ENCODE peak calls at places on chromosomes 7 and 10, in eight cellular contexts. One of them, this sample, is unnamed. For H3K9me3, the result is how much of the 10 kb centered on the place peaks cover.

GRCh38 chr10:17375936-17376584 is 78.3 kb downstream of the ST8SIA6 start:
- DNase-seq in breast epithelium: no peak
- DNase-seq in neuronal stem cell: no peak
- DNase-seq in heart left ventricle: no peak
- DNase-seq in pancreas: no peak
- DNase-seq in tibial artery: no peak
- DNase-seq in naive thymus-derived CD4-positive, alpha-beta T cell: no peak
- DNase-seq in CD8-positive, alpha-beta memory T cell: no peak
- DNase-seq in this sample: no peak

GRCh38 chr7:132501956-132502355 is 74.3 kb downstream of the PLXNA4 start:
- DNase-seq in CD8-positive, alpha-beta memory T cell: no peak
- DNase-seq in naive thymus-derived CD4-positive, alpha-beta T cell: no peak
- DNase-seq in pancreas: no peak
- DNase-seq in breast epithelium: no peak
- DNase-seq in neuronal stem cell: no peak
- DNase-seq in heart left ventricle: no peak
- DNase-seq in tibial artery: no peak
- DNase-seq in this sample: no peak

GRCh38 chr10:8181496-8182174 is 127.1 kb downstream of the GATA3 start:
- DNase-seq in pancreas: no peak
- DNase-seq in naive thymus-derived CD4-positive, alpha-beta T cell: no peak
- DNase-seq in neuronal stem cell: no peak
- DNase-seq in heart left ventricle: no peak
- DNase-seq in CD8-positive, alpha-beta memory T cell: no peak
- DNase-seq in tibial artery: no peak
- DNase-seq in breast epithelium: peak
- DNase-seq in this sample: no peak

GRCh38 chr10:58189269-58189668 is 78.4 kb downstream of the IPMK start:
- DNase-seq in CD8-positive, alpha-beta memory T cell: no peak
- DNase-seq in naive thymus-derived CD4-positive, alpha-beta T cell: no peak
- DNase-seq in heart left ventricle: no peak
- DNase-seq in breast epithelium: no peak
- DNase-seq in pancreas: no peak
- DNase-seq in neuronal stem cell: no peak
- DNase-seq in tibial artery: no peak
- DNase-seq in this sample: peak

GRCh38 chr7:142885311-142886230 is at the start of gene TRPV6:
- DNase-seq in CD8-positive, alpha-beta memory T cell: no peak
- DNase-seq in naive thymus-derived CD4-positive, alpha-beta T cell: no peak
- DNase-seq in tibial artery: no peak
- DNase-seq in neuronal stem cell: no peak
- DNase-seq in pancreas: peak
- DNase-seq in heart left ventricle: no peak
- DNase-seq in breast epithelium: peak
- DNase-seq in this sample: peak

GRCh38 chr7:30884881-30885280 is 26.8 kb upstream of the AQP1 start:
- DNase-seq in tibial artery: no peak
- DNase-seq in breast epithelium: no peak
- DNase-seq in naive thymus-derived CD4-positive, alpha-beta T cell: no peak
- DNase-seq in heart left ventricle: no peak
- DNase-seq in neuronal stem cell: no peak
- DNase-seq in pancreas: no peak
- DNase-seq in CD8-positive, alpha-beta memory T cell: no peak
- DNase-seq in this sample: no peak

GRCh38 chr10:8054498-8055407 is at the start of gene GATA3:
- DNase-seq in CD8-positive, alpha-beta memory T cell: peak
- DNase-seq in tibial artery: no peak
- DNase-seq in neuronal stem cell: peak
- DNase-seq in naive thymus-derived CD4-positive, alpha-beta T cell: peak
- DNase-seq in heart left ventricle: peak
- DNase-seq in pancreas: no peak
- DNase-seq in breast epithelium: peak
- DNase-seq in this sample: peak

GRCh38 chr10:121928528-121928884 is 675 bp upstream of the ATE1 start:
- DNase-seq in breast epithelium: no peak
- DNase-seq in heart left ventricle: no peak
- DNase-seq in pancreas: no peak
- DNase-seq in CD8-positive, alpha-beta memory T cell: no peak
- DNase-seq in naive thymus-derived CD4-positive, alpha-beta T cell: no peak
- DNase-seq in tibial artery: no peak
- DNase-seq in neuronal stem cell: no peak
- DNase-seq in this sample: peak

GRCh38 chr10:851891-852290 is 79.6 kb downstream of the LARP4B start:
- DNase-seq in breast epithelium: no peak
- DNase-seq in heart left ventricle: no peak
- DNase-seq in tibial artery: no peak
- DNase-seq in naive thymus-derived CD4-positive, alpha-beta T cell: no peak
- DNase-seq in neuronal stem cell: no peak
- DNase-seq in pancreas: no peak
- DNase-seq in CD8-positive, alpha-beta memory T cell: no peak
- DNase-seq in this sample: no peak

GRCh38 chr7:153476166-153476565 is 576.0 kb upstream of the DPP6 start:
- DNase-seq in tibial artery: no peak
- DNase-seq in pancreas: no peak
- DNase-seq in heart left ventricle: no peak
- DNase-seq in neuronal stem cell: no peak
- DNase-seq in naive thymus-derived CD4-positive, alpha-beta T cell: no peak
- DNase-seq in CD8-positive, alpha-beta memory T cell: no peak
- DNase-seq in breast epithelium: no peak
- DNase-seq in this sample: no peak

GRCh38 chr10:125093199-125093841 is 67.0 kb downstream of the CTBP2 start:
- DNase-seq in CD8-positive, alpha-beta memory T cell: no peak
- DNase-seq in heart left ventricle: no peak
- DNase-seq in pancreas: no peak
- DNase-seq in naive thymus-derived CD4-positive, alpha-beta T cell: no peak
- DNase-seq in neuronal stem cell: no peak
- DNase-seq in breast epithelium: no peak
- DNase-seq in tibial artery: peak
- DNase-seq in this sample: no peak

GRCh38 chr10:118394557-118395194 is 52.6 kb upstream of the FAM204A start:
- DNase-seq in breast epithelium: no peak
- DNase-seq in pancreas: no peak
- DNase-seq in tibial artery: no peak
- DNase-seq in neuronal stem cell: no peak
- DNase-seq in CD8-positive, alpha-beta memory T cell: no peak
- DNase-seq in heart left ventricle: no peak
- DNase-seq in naive thymus-derived CD4-positive, alpha-beta T cell: no peak
- DNase-seq in this sample: no peak

GRCh38 chr7:140611641-140612040 is 29.0 kb downstream of the DENND2A start:
- DNase-seq in tibial artery: no peak
- DNase-seq in naive thymus-derived CD4-positive, alpha-beta T cell: no peak
- DNase-seq in breast epithelium: peak
- DNase-seq in neuronal stem cell: no peak
- DNase-seq in heart left ventricle: no peak
- DNase-seq in pancreas: no peak
- DNase-seq in CD8-positive, alpha-beta memory T cell: no peak
- DNase-seq in this sample: no peak

GRCh38 chr7:2573747-2574146 is 15.0 kb downstream of the IQCE start:
- DNase-seq in neuronal stem cell: no peak
- DNase-seq in heart left ventricle: no peak
- DNase-seq in CD8-positive, alpha-beta memory T cell: no peak
- DNase-seq in pancreas: no peak
- DNase-seq in tibial artery: no peak
- DNase-seq in naive thymus-derived CD4-positive, alpha-beta T cell: no peak
- DNase-seq in breast epithelium: no peak
- DNase-seq in this sample: no peak

GRCh38 chr7:12244129-12244528 is 33.0 kb downstream of the TMEM106B start:
- DNase-seq in pancreas: no peak
- DNase-seq in CD8-positive, alpha-beta memory T cell: no peak
- DNase-seq in neuronal stem cell: peak
- DNase-seq in tibial artery: no peak
- DNase-seq in breast epithelium: no peak
- DNase-seq in heart left ventricle: no peak
- DNase-seq in naive thymus-derived CD4-positive, alpha-beta T cell: no peak
- DNase-seq in this sample: no peak

GRCh38 chr7:19305698-19306097 is 160.5 kb upstream of the FERD3L start:
- DNase-seq in CD8-positive, alpha-beta memory T cell: no peak
- DNase-seq in breast epithelium: no peak
- DNase-seq in tibial artery: no peak
- DNase-seq in heart left ventricle: no peak
- DNase-seq in neuronal stem cell: no peak
- DNase-seq in naive thymus-derived CD4-positive, alpha-beta T cell: no peak
- DNase-seq in pancreas: no peak
- DNase-seq in this sample: no peak

GRCh38 chr10:60967854-60968484 is 24.0 kb upstream of the RHOBTB1 start:
- DNase-seq in heart left ventricle: no peak
- DNase-seq in naive thymus-derived CD4-positive, alpha-beta T cell: no peak
- DNase-seq in CD8-positive, alpha-beta memory T cell: no peak
- DNase-seq in neuronal stem cell: no peak
- DNase-seq in pancreas: no peak
- DNase-seq in breast epithelium: no peak
- DNase-seq in tibial artery: no peak
- DNase-seq in this sample: no peak

GRCh38 chr7:142669074-142669654 is 80.1 kb upstream of the PRSS1 start:
- DNase-seq in naive thymus-derived CD4-positive, alpha-beta T cell: peak
- DNase-seq in breast epithelium: no peak
- DNase-seq in pancreas: no peak
- DNase-seq in heart left ventricle: no peak
- DNase-seq in tibial artery: no peak
- DNase-seq in neuronal stem cell: peak
- DNase-seq in CD8-positive, alpha-beta memory T cell: peak
- DNase-seq in this sample: no peak

GRCh38 chr7:57216340-57216739 is 84.1 kb upstream of the ZNF479 start:
- DNase-seq in breast epithelium: no peak
- DNase-seq in heart left ventricle: no peak
- DNase-seq in pancreas: no peak
- DNase-seq in CD8-positive, alpha-beta memory T cell: no peak
- DNase-seq in tibial artery: no peak
- DNase-seq in naive thymus-derived CD4-positive, alpha-beta T cell: no peak
- DNase-seq in neuronal stem cell: no peak
- DNase-seq in this sample: no peak
- H3K9me3 ChIP-seq in breast epithelium: under half
- H3K9me3 ChIP-seq in heart left ventricle: under half
- H3K9me3 ChIP-seq in pancreas: under half
- H3K9me3 ChIP-seq in CD8-positive, alpha-beta memory T cell: under half
- H3K9me3 ChIP-seq in tibial artery: under half
- H3K9me3 ChIP-seq in naive thymus-derived CD4-positive, alpha-beta T cell: under half
- H3K9me3 ChIP-seq in neuronal stem cell: under half
- H3K9me3 ChIP-seq in this sample: under half

GRCh38 chr7:42087616-42088015 is 149.4 kb downstream of the GLI3 start:
- DNase-seq in naive thymus-derived CD4-positive, alpha-beta T cell: no peak
- DNase-seq in tibial artery: no peak
- DNase-seq in pancreas: no peak
- DNase-seq in breast epithelium: no peak
- DNase-seq in neuronal stem cell: no peak
- DNase-seq in heart left ventricle: no peak
- DNase-seq in CD8-positive, alpha-beta memory T cell: no peak
- DNase-seq in this sample: no peak
- H3K27ac ChIP-seq in naive thymus-derived CD4-positive, alpha-beta T cell: no peak
- H3K27ac ChIP-seq in tibial artery: no peak
- H3K27ac ChIP-seq in pancreas: no peak
- H3K27ac ChIP-seq in breast epithelium: no peak
- H3K27ac ChIP-seq in neuronal stem cell: no peak
- H3K27ac ChIP-seq in heart left ventricle: no peak
- H3K27ac ChIP-seq in CD8-positive, alpha-beta memory T cell: no peak
- H3K27ac ChIP-seq in this sample: no peak

DNA sequence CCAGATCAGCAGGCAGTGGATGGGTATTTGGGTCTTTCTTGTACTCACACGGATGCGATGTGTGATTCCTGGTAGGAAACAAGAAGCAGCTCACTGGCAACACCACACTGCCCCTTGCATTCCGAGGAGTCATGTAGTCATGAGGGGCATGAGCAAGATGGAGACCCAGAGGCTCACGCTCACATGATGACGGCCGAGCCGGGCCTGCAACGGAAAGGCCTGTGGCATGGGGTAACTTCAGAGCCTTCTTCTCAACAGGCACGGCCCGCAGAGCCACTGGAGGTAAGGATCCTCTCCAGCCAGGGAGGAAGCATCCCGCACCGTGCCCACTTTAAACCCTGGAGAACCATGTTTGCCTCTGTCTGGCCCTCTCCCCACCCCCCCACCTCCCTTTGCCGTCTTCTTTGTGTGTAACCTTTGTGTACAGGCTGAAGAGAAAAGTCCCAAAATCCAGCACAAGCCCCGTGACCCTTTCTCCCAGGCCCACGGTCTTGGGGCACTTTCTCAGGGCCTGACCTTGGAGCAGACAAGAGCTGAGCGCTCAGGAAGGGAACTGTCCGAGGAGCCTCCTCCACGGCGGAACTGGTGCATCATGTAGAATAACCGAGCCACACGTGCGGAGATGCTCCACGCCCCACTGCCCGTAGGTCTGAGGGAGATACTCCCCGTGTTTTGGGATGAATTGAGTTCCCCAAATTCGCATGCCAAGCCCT is 516.4 kb downstream of the DNAJB6 start:
- DNase-seq in CD8-positive, alpha-beta memory T cell: no peak
- DNase-seq in naive thymus-derived CD4-positive, alpha-beta T cell: no peak
- DNase-seq in heart left ventricle: peak
- DNase-seq in pancreas: no peak
- DNase-seq in breast epithelium: no peak
- DNase-seq in neuronal stem cell: no peak
- DNase-seq in tibial artery: no peak
- DNase-seq in this sample: no peak
- H3K9me3 ChIP-seq in CD8-positive, alpha-beta memory T cell: under half
- H3K9me3 ChIP-seq in naive thymus-derived CD4-positive, alpha-beta T cell: under half
- H3K9me3 ChIP-seq in heart left ventricle: under half
- H3K9me3 ChIP-seq in pancreas: under half
- H3K9me3 ChIP-seq in breast epithelium: under half
- H3K9me3 ChIP-seq in neuronal stem cell: under half
- H3K9me3 ChIP-seq in tibial artery: under half
- H3K9me3 ChIP-seq in this sample: under half

GRCh38 chr10:103676058-103676785 is 179.2 kb downstream of the SH3PXD2A start:
- DNase-seq in breast epithelium: peak
- DNase-seq in pancreas: no peak
- DNase-seq in neuronal stem cell: no peak
- DNase-seq in CD8-positive, alpha-beta memory T cell: no peak
- DNase-seq in heart left ventricle: no peak
- DNase-seq in naive thymus-derived CD4-positive, alpha-beta T cell: no peak
- DNase-seq in tibial artery: peak
- DNase-seq in this sample: peak
- H3K27ac ChIP-seq in breast epithelium: peak
- H3K27ac ChIP-seq in pancreas: no peak
- H3K27ac ChIP-seq in neuronal stem cell: peak
- H3K27ac ChIP-seq in CD8-positive, alpha-beta memory T cell: no peak
- H3K27ac ChIP-seq in heart left ventricle: peak
- H3K27ac ChIP-seq in naive thymus-derived CD4-positive, alpha-beta T cell: no peak
- H3K27ac ChIP-seq in tibial artery: peak
- H3K27ac ChIP-seq in this sample: peak

GRCh38 chr7:16400896-16401275 is 20.5 kb downstream of the CRPPA start:
- DNase-seq in tibial artery: no peak
- DNase-seq in neuronal stem cell: no peak
- DNase-seq in heart left ventricle: no peak
- DNase-seq in CD8-positive, alpha-beta memory T cell: no peak
- DNase-seq in pancreas: no peak
- DNase-seq in breast epithelium: no peak
- DNase-seq in naive thymus-derived CD4-positive, alpha-beta T cell: no peak
- DNase-seq in this sample: no peak
- H3K9me3 ChIP-seq in tibial artery: under half
- H3K9me3 ChIP-seq in neuronal stem cell: under half
- H3K9me3 ChIP-seq in heart left ventricle: under half
- H3K9me3 ChIP-seq in CD8-positive, alpha-beta memory T cell: under half
- H3K9me3 ChIP-seq in pancreas: under half
- H3K9me3 ChIP-seq in breast epithelium: under half
- H3K9me3 ChIP-seq in naive thymus-derived CD4-positive, alpha-beta T cell: under half
- H3K9me3 ChIP-seq in this sample: under half

DNA sequence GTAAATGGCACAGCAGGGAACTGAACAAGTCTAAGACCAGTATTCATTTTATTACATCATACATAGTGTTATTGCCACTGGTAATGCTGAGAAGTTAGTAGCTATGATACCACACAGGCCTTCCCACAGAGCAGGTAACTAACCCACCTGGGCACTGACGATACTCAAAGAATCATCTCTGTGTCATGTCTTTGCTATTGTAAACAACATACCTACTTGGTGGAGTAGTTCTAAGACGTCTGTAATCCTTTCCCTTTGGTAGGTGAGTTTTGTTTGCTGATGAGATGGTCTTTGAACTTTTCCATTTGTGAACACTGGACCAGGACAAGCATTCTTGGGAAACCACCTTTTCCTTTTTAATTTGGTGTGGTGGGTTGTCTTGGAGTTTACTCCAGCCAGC is 40.9 kb downstream of the PDSS1 start:
- DNase-seq in heart left ventricle: no peak
- DNase-seq in naive thymus-derived CD4-positive, alpha-beta T cell: no peak
- DNase-seq in pancreas: no peak
- DNase-seq in breast epithelium: no peak
- DNase-seq in neuronal stem cell: no peak
- DNase-seq in tibial artery: no peak
- DNase-seq in CD8-positive, alpha-beta memory T cell: no peak
- DNase-seq in this sample: no peak
- H3K27ac ChIP-seq in heart left ventricle: no peak
- H3K27ac ChIP-seq in naive thymus-derived CD4-positive, alpha-beta T cell: no peak
- H3K27ac ChIP-seq in pancreas: no peak
- H3K27ac ChIP-seq in breast epithelium: peak
- H3K27ac ChIP-seq in neuronal stem cell: no peak
- H3K27ac ChIP-seq in tibial artery: no peak
- H3K27ac ChIP-seq in CD8-positive, alpha-beta memory T cell: no peak
- H3K27ac ChIP-seq in this sample: no peak

This sample was measured in prostate gland.